ENCODE peak calls at places on chromosome 19, in four cellular contexts. J is NCI-H510A, U is GM12865, A is Right ventricle myocardium superior. K is an unnamed sample.

GRCh38 chr19:6740589-6741348 is 1.3 kb downstream of the TRIP10 start:
- DNase-seq in A (peak), J (no peak), U (peak), K (peak)

GRCh38 chr19:29666634-29667389 is 1.6 kb downstream of the PLEKHF1 start:
- DNase-seq in U (peak), A (peak), J (no peak), K (no peak)

GRCh38 chr19:51749979-51750378 is 1.7 kb downstream of the FPR1 start:
- DNase-seq in J (no peak), U (no peak), A (no peak), K (no peak)

GRCh38 chr19:18401580-18402112 is 4.2 kb upstream of the LRRC25 start:
- DNase-seq in U (peak), A (peak), J (no peak), K (peak)

GRCh38 chr19:47609885-47610545 is 1.1 kb downstream of the BICRA start:
- DNase-seq in J (peak), A (peak), U (peak), K (peak)

GRCh38 chr19:43534811-43535761 is 2.1 kb downstream of the ZNF575 start:
- DNase-seq in A (peak), U (peak), J (no peak), K (peak)

GRCh38 chr19:20078696-20079095 is 896 bp downstream of the ZNF90 start:
- DNase-seq in J (no peak), A (peak), U (no peak), K (no peak)

GRCh38 chr19:51030631-51031030 is 4.2 kb downstream of the KLK12 start:
- DNase-seq in U (no peak), A (no peak), J (no peak), K (no peak)

GRCh38 chr19:4913996-4914735 is 4.9 kb downstream of the UHRF1 start:
- DNase-seq in A (no peak), J (no peak), U (no peak), K (no peak)

GRCh38 chr19:50330365-50331078 is 1.3 kb upstream of the KCNC3 start:
- DNase-seq in U (peak), A (peak), J (peak), K (peak)